ENCODE peak calls at places on chromosome 22, in five cellular contexts. D, H, X, P and Z are unnamed samples.

GRCh38 chr22:38205261-38206128 is 3.7 kb downstream of the MAFF start:
- DNase-seq in P (no peak), D (peak), H (peak), X (no peak), Z (peak)

GRCh38 chr22:26367402-26368245 is 61.4 kb upstream of the ASPHD2 start:
- DNase-seq in P (peak), D (no peak), H (peak), X (no peak), Z (peak)

GRCh38 chr22:47421846-47422245 is 659.4 kb downstream of the TBC1D22A start:
- DNase-seq in P (no peak), D (no peak), X (no peak), H (no peak), Z (no peak)

GRCh38 chr22:26642465-26643367 is 14.7 kb upstream of the MIAT start:
- DNase-seq in H (no peak), D (no peak), P (peak), X (no peak), Z (no peak)

GRCh38 chr22:42760806-42761565 is 40.3 kb upstream of the A4GALT start:
- DNase-seq in H (no peak), P (no peak), X (no peak), D (no peak), Z (no peak)

GRCh38 chr22:42957544-42957943 is 57.4 kb downstream of the PACSIN2 start:
- DNase-seq in X (no peak), P (no peak), D (no peak), H (no peak), Z (no peak)

GRCh38 chr22:45686004-45686403 is 14.4 kb downstream of the ATXN10 start:
- DNase-seq in H (no peak), P (no peak), D (no peak), X (no peak), Z (no peak)

GRCh38 chr22:40265783-40266182 is 80.5 kb upstream of the ADSL start:
- DNase-seq in H (no peak), P (peak), D (no peak), X (no peak), Z (no peak)

GRCh38 chr22:36220457-36220921 is 18.8 kb downstream of the APOL2 start:
- DNase-seq in P (no peak), D (no peak), X (no peak), H (peak), Z (peak)

GRCh38 chr22:23393721-23394320 is 186.3 kb downstream of the IGLL1 start:
- DNase-seq in X (no peak), H (no peak), D (no peak), P (no peak), Z (no peak)

GRCh38 chr22:19103881-19104821 is 18.1 kb downstream of the DGCR2 start:
- DNase-seq in H (peak), D (no peak), P (no peak), X (no peak), Z (no peak)